ENCODE peak calls at places on chromosomes 11 and 22, in five cellular contexts. J, S, L, E and P are unnamed samples.
A peak's percentile ranks its signal among the peaks of the same experiment; 100 is the strongest.

GRCh38 chr11:74815966-74816365 is 67.3 kb downstream of the RNF169 start:
- DNase-seq in E (no peak), S (no peak), L (no peak), J (no peak), P (no peak)

GRCh38 chr22:49506010-49506400 is 321.7 kb downstream of the BRD1 start:
- DNase-seq in E (no peak), S (no peak), J (no peak), L (no peak), P (no peak)

GRCh38 chr11:129326921-129327320 is 48.7 kb upstream of the BARX2 start:
- DNase-seq in S (no peak), E (no peak), J (no peak), L (no peak), P (no peak)

GRCh38 chr11:125165111-125165663 is 636 bp downstream of the PKNOX2 start:
- DNase-seq in L (peak; percentile 62), S (peak; percentile 26), J (no peak), E (no peak), P (no peak)

GRCh38 chr11:22920939-22921565 is 60.8 kb upstream of the CCDC179 start:
- DNase-seq in J (no peak), L (peak; percentile 49), S (peak; percentile 68), E (no peak), P (peak; percentile 30)

GRCh38 chr11:77075425-77075905 is 8.7 kb downstream of the CAPN5 start:
- DNase-seq in E (peak; percentile 47), S (no peak), L (no peak), J (no peak), P (no peak)

GRCh38 chr11:110518809-110519514 is 89.2 kb downstream of the FDX1 start:
- DNase-seq in S (no peak), E (no peak), L (no peak), J (peak; percentile 78), P (no peak)

GRCh38 chr11:2694495-2694894 is 5.3 kb downstream of the KCNQ1OT1 start:
- DNase-seq in J (no peak), L (no peak), E (no peak), S (no peak), P (no peak)

GRCh38 chr11:18010977-18011586 is 1.8 kb downstream of the SERGEF start:
- DNase-seq in L (no peak), S (no peak), E (no peak), J (no peak), P (no peak)

GRCh38 chr22:42990131-42990838 is 24.7 kb downstream of the PACSIN2 start:
- DNase-seq in E (no peak), J (no peak), L (peak; percentile 61), S (peak; percentile 89), P (no peak)

GRCh38 chr22:31747441-31747840 is 2.5 kb downstream of the PRR14L start:
- DNase-seq in S (no peak), J (no peak), L (no peak), E (no peak), P (no peak)

GRCh38 chr11:120249279-120250022 is 9.5 kb downstream of the POU2F3 start:
- DNase-seq in S (no peak), E (no peak), J (no peak), L (no peak), P (no peak)
- H3K27me3 ChIP-seq in S (peaks cover 4% of the 10 kb centered on the region), E (peaks cover 51% of the 10 kb centered on the region), J (peaks cover 12% of the 10 kb centered on the region), L (no peaks in the 10 kb centered on the region), P (peaks cover 14% of the 10 kb centered on the region)

GRCh38 chr11:15651782-15652181 is 537.1 kb downstream of the INSC start:
- DNase-seq in E (no peak), L (no peak), S (peak; percentile 25), J (no peak), P (no peak)

GRCh38 chr11:15653191-15653590 is 538.5 kb downstream of the INSC start:
- DNase-seq in S (no peak), J (no peak), E (no peak), L (no peak), P (no peak)

GRCh38 chr11:15649371-15650104 is 534.8 kb downstream of the INSC start:
- DNase-seq in J (no peak), E (no peak), S (no peak), L (no peak), P (no peak)

GRCh38 chr11:15651033-15651432 is 536.3 kb downstream of the INSC start:
- DNase-seq in S (no peak), E (no peak), J (no peak), L (peak; percentile 6), P (no peak)

DNA sequence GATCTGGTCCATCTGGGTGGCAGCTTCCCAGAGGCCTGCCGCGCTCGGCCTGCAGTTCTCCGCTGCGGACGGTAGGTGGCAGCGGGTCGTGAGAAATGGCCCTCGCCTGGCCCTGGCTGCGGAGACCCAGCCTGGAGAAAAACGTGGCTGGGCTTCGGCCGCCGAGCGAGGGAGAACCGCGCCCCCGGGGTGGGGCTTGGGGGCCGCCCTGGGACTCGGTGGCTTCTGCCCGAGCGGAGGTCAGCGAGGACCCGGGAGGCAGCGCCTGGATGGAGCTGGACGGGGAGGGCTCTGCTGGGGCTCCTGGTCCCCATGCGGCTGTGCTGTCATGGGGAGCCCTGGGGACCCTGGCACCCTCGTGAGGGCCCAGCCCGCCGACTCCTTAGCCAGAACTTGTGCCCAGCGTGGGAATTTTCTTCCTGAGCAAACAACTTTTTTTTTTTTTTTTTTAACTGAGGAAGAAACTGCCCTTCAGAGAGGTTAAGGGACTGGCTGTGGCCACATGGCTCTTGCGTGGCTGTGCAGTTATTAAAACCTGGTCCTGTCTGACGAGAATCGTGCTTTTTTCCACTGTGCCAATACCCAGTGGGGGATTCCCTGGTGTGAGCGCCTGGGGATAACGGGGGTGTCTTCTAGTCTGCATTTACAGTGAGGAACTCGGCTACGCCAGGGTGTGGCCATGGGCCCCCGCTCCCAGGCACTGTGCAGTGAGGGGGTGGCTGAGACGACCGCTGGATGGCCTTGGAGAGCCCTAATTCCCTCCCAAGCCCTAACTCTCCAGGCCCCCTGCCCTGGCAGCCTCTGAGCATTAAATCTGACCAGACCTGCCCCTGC is 535.6 kb downstream of the INSC start:
- DNase-seq in S (peak; percentile 93), E (peak; percentile 94), J (peak; percentile 98), L (peak; percentile 96), P (peak; percentile 40)
- H3K27me3 ChIP-seq in S (no peaks in the 10 kb centered on the region), E (peaks cover 4% of the 10 kb centered on the region), J (no peaks in the 10 kb centered on the region), L (no peaks in the 10 kb centered on the region), P (no peaks in the 10 kb centered on the region)

GRCh38 chr22:20178922-20179227 is 28.0 kb upstream of the CCDC188 start:
- DNase-seq in S (no peak), E (no peak), J (no peak), L (no peak), P (no peak)
- H3K27me3 ChIP-seq in S (no peaks in the 10 kb centered on the region), E (no peaks in the 10 kb centered on the region), J (no peaks in the 10 kb centered on the region), L (no peaks in the 10 kb centered on the region), P (no peaks in the 10 kb centered on the region)

GRCh38 chr11:11661356-11662040 is 39.7 kb upstream of the GALNT18 start:
- DNase-seq in S (no peak), L (no peak), J (peak; percentile 84), E (no peak), P (no peak)
- H3K27me3 ChIP-seq in S (peaks cover 28% of the 10 kb centered on the region), L (no peaks in the 10 kb centered on the region), J (no peaks in the 10 kb centered on the region), E (no peaks in the 10 kb centered on the region), P (no peaks in the 10 kb centered on the region)

GRCh38 chr11:44332665-44333064 is 22.7 kb upstream of the ALX4 start:
- DNase-seq in J (no peak), E (no peak), S (no peak), L (no peak), P (no peak)
- H3K27me3 ChIP-seq in J (peaks cover 7% of the 10 kb centered on the region), E (peaks cover 68% of the 10 kb centered on the region), S (peaks cover 22% of the 10 kb centered on the region), L (no peaks in the 10 kb centered on the region), P (peaks cover 8% of the 10 kb centered on the region)

GRCh38 chr22:39937881-39938280 is 22.3 kb upstream of the TMA7B start:
- DNase-seq in S (no peak), J (no peak), L (no peak), E (no peak), P (no peak)

GRCh38 chr22:39936523-39937145 is 23.6 kb upstream of the TMA7B start:
- DNase-seq in E (no peak), S (no peak), J (no peak), L (no peak), P (no peak)

GRCh38 chr22:39939830-39940229 is 20.4 kb upstream of the TMA7B start:
- DNase-seq in S (no peak), L (no peak), J (no peak), E (no peak), P (no peak)

GRCh38 chr22:39940757-39941305 is 19.4 kb upstream of the TMA7B start:
- DNase-seq in L (no peak), J (no peak), S (peak; percentile 12), E (no peak), P (no peak)

GRCh38 chr22:39938509-39938908 is 21.7 kb upstream of the TMA7B start:
- DNase-seq in L (no peak), S (no peak), J (no peak), E (no peak), P (peak; percentile 18)
- H3K27me3 ChIP-seq in L (no peaks in the 10 kb centered on the region), S (peaks cover 6% of the 10 kb centered on the region), J (no peaks in the 10 kb centered on the region), E (peaks cover 49% of the 10 kb centered on the region), P (no peaks in the 10 kb centered on the region)